ENCODE peak calls at places on chromosomes 13 and 19, in four cellular contexts. T is fibroblast of mammary gland, I is cardiac fibroblast, P is activated B cell treated with CpG ODN at 0.5 μM for 24 hours. X is an unnamed sample.

GRCh38 chr19:661427-662196 is 1.4 kb downstream of the RNF126 start:
- DNase-seq in P (no peak), T (no peak), I (no peak), X (no peak)

GRCh38 chr13:99870541-99870940 is 101.0 kb downstream of the ZIC5 start:
- DNase-seq in P (no peak), T (no peak), I (no peak), X (no peak)

GRCh38 chr19:48806818-48807589 is 3.8 kb downstream of the BCAT2 start:
- DNase-seq in P (no peak), I (peak; percentile 59), T (peak; percentile 53), X (no peak)

GRCh38 chr19:42242071-42242511 is 311 bp downstream of the GSK3A start:
- DNase-seq in T (no peak), I (no peak), P (no peak), X (no peak)

GRCh38 chr13:33401238-33401637 is 115.7 kb upstream of the STARD13 start:
- DNase-seq in I (no peak), P (no peak), T (no peak), X (no peak)

GRCh38 chr19:58575183-58576041 is 2.3 kb upstream of the MZF1 start:
- DNase-seq in I (peak; percentile 95), T (peak; percentile 87), P (peak; percentile 81), X (peak; percentile 76)

GRCh38 chr19:3095375-3096191 is 1.4 kb downstream of the GNA11 start:
- DNase-seq in I (peak; percentile 7), T (no peak), P (no peak), X (no peak)

GRCh38 chr13:72112216-72112615 is 245.2 kb upstream of the DACH1 start:
- DNase-seq in P (no peak), T (no peak), I (no peak), X (no peak)

GRCh38 chr13:83622422-83622784 is 259.9 kb downstream of the SLITRK1 start:
- DNase-seq in I (no peak), P (no peak), T (no peak), X (no peak)

GRCh38 chr19:13401388-13401787 is 104.9 kb downstream of the CACNA1A start:
- DNase-seq in I (peak; percentile 52), P (no peak), T (peak; percentile 79), X (no peak)

GRCh38 chr19:40549007-40549708 is 27.5 kb upstream of the SHKBP1 start:
- DNase-seq in I (peak; percentile 53), P (peak; percentile 52), T (peak; percentile 40), X (peak; percentile 71)
- TF ChIP-seq CTCF in I (peak; percentile 47), P (no peak), T (no peak), X (peak; percentile 30)

GRCh38 chr19:52273301-52273700 is 3.9 kb downstream of the ZNF766 start:
- DNase-seq in P (no peak), T (no peak), I (no peak), X (no peak)

GRCh38 chr19:52270266-52270885 is 989 bp downstream of the ZNF766 start:
- DNase-seq in I (no peak), P (no peak), T (peak; percentile 28), X (no peak)

GRCh38 chr19:52274191-52274590 is 4.8 kb downstream of the ZNF766 start:
- DNase-seq in I (no peak), P (no peak), T (no peak), X (no peak)

DNA sequence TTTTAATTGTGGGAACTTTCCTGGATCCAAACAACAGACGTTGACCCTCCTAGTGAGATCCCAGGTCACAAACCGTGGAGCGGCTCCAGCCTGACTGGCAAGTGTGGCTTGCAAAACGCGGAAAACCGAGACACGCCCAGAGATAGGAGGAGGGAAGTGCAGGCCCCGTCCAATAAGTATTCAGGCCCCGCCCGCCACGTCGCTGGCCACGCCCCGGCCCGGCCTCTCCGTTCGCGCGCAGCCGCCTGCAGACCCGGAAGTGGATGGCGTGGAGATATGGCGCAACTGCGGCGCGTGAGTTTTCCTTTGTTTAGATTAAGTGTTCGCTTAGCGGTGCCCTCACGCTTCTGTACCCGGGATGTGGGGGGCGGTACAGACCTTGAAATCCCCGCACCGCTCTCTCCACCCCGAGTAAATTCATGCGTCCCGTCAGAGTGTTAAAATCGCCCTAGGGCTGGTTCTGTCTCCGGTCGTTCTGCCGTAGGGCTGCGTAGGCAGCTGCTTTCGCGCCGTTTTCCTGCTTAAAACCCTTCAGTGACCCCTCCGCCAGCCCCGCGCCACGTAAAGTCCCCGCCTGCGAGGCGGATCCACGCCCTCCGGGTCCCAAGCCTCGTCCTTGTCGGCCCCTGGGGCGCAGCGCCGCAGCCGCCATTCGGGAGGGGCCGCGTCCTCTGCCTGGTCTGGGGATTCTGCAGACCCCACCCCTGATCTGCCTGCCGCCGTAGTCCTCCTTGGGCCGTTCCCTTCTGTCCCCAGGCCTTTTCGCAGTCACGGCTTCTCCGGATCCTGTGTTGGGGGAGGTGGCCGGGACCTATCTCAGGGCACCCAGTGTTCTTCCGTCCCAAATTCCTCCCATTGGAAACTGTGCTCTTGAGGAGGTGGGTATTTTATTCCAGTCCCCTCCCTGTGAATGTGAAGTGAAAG is at the start of gene ZNF766:
- DNase-seq in P (peak; percentile 98), I (peak; percentile 97), T (peak; percentile 91), X (peak; percentile 98)
- TF ChIP-seq CTCF in P (no peak), I (no peak), T (no peak), X (no peak)

GRCh38 chr19:46076951-46077814 is 36.4 kb upstream of the IGFL4 start:
- DNase-seq in I (peak; percentile 87), P (no peak), T (peak; percentile 81), X (peak; percentile 64)
- TF ChIP-seq CTCF in I (peak; percentile 99), P (no peak), T (peak; percentile 99), X (peak; percentile 79)

GRCh38 chr13:39037410-39037879 is 444 bp downstream of the PROSER1 start:
- DNase-seq in P (no peak), T (no peak), I (no peak), X (no peak)
- TF ChIP-seq CTCF in P (no peak), T (no peak), I (no peak), X (no peak)

DNA sequence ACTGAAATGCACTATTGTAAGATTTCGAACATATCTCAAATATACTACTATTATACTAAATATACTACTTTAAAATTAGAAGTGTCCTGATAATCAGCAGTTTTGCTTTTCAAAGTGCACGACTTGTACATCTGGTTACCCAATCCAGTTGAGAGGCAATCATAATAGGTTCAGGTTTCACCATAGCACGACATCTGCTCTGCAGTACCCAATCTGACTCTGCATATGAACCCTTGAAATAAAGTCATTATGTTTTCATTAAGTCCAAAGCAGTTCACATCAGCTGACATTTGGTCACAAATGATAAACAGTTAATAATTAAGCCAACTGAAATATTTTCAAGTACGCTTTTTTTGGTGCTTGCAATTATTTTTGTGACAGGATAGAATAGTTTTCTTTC is 90.6 kb downstream of the PCDH9 start:
- DNase-seq in I (no peak), P (no peak), T (no peak), X (no peak)
- TF ChIP-seq CTCF in I (no peak), P (no peak), T (no peak), X (no peak)

GRCh38 chr19:56838680-56838929 is 1.9 kb downstream of the PEG3 start:
- DNase-seq in P (no peak), I (no peak), T (no peak), X (no peak)

GRCh38 chr19:56837492-56837891 is 3.0 kb downstream of the PEG3 start:
- DNase-seq in I (peak; percentile 74), T (peak; percentile 45), P (no peak), X (no peak)

GRCh38 chr19:56838930-56839664 is 1.4 kb downstream of the PEG3 start:
- DNase-seq in T (peak; percentile 89), I (peak; percentile 96), P (no peak), X (no peak)

GRCh38 chr19:56837004-56837403 is 3.5 kb downstream of the PEG3 start:
- DNase-seq in I (peak; percentile 2), T (no peak), P (no peak), X (no peak)

GRCh38 chr19:56837892-56838679 is 2.4 kb downstream of the PEG3 start:
- DNase-seq in P (no peak), I (peak; percentile 78), T (peak; percentile 39), X (no peak)
- TF ChIP-seq CTCF in P (no peak), I (no peak), T (peak; percentile 23), X (no peak)

GRCh38 chr19:9570255-9570654 is 14.0 kb downstream of the ZNF121 start:
- DNase-seq in I (no peak), P (no peak), T (no peak), X (no peak)

GRCh38 chr19:9565900-9566705 is 18.2 kb downstream of the ZNF121 start:
- DNase-seq in P (no peak), T (peak; percentile 47), I (peak; percentile 15), X (no peak)

GRCh38 chr19:9566729-9567128 is 17.6 kb downstream of the ZNF121 start:
- DNase-seq in I (no peak), T (no peak), P (no peak), X (no peak)
- TF ChIP-seq CTCF in I (no peak), T (no peak), P (no peak), X (peak; percentile 25)

X was measured in mesothelial cell of epicardium.